ENCODE peak calls at places on chromosomes 2 and 18, in six cellular contexts. One of them, this sample, is unnamed.

GRCh38 chr2:128406629-128407252 is 88.1 kb upstream of the HS6ST1 start:
- DNase-seq in naive thymus-derived CD4-positive, alpha-beta T cell: no peak
- DNase-seq in activated naive CD4-positive, alpha-beta T cell treated with anti-CD3 and anti-CD28 coated beads, Interleukin-2, amount 50 U/mL, for 16 hours: no peak
- DNase-seq in T-cell: no peak
- DNase-seq in GM20000: no peak
- DNase-seq in cardiac fibroblast: no peak
- DNase-seq in this sample: no peak

GRCh38 chr2:150526827-150527226 is 39.4 kb upstream of the RND3 start:
- DNase-seq in naive thymus-derived CD4-positive, alpha-beta T cell: no peak
- DNase-seq in cardiac fibroblast: peak; percentile 98
- DNase-seq in T-cell: no peak
- DNase-seq in GM20000: no peak
- DNase-seq in activated naive CD4-positive, alpha-beta T cell treated with anti-CD3 and anti-CD28 coated beads, Interleukin-2, amount 50 U/mL, for 16 hours: no peak
- DNase-seq in this sample: no peak

GRCh38 chr2:224749136-224749535 is 33.0 kb upstream of the CCDC195 start:
- DNase-seq in activated naive CD4-positive, alpha-beta T cell treated with anti-CD3 and anti-CD28 coated beads, Interleukin-2, amount 50 U/mL, for 16 hours: no peak
- DNase-seq in GM20000: no peak
- DNase-seq in naive thymus-derived CD4-positive, alpha-beta T cell: no peak
- DNase-seq in T-cell: no peak
- DNase-seq in cardiac fibroblast: no peak
- DNase-seq in this sample: no peak

GRCh38 chr2:134304726-134305509 is 51.0 kb downstream of the MGAT5 start:
- DNase-seq in naive thymus-derived CD4-positive, alpha-beta T cell: no peak
- DNase-seq in cardiac fibroblast: no peak
- DNase-seq in T-cell: no peak
- DNase-seq in activated naive CD4-positive, alpha-beta T cell treated with anti-CD3 and anti-CD28 coated beads, Interleukin-2, amount 50 U/mL, for 16 hours: no peak
- DNase-seq in GM20000: no peak
- DNase-seq in this sample: peak; percentile 28

GRCh38 chr2:199405241-199405640 is 52.5 kb downstream of the SATB2 start:
- DNase-seq in T-cell: no peak
- DNase-seq in activated naive CD4-positive, alpha-beta T cell treated with anti-CD3 and anti-CD28 coated beads, Interleukin-2, amount 50 U/mL, for 16 hours: no peak
- DNase-seq in cardiac fibroblast: peak; percentile 47
- DNase-seq in GM20000: no peak
- DNase-seq in naive thymus-derived CD4-positive, alpha-beta T cell: no peak
- DNase-seq in this sample: no peak

GRCh38 chr18:7987284-7987976 is 420.3 kb downstream of the PTPRM start:
- DNase-seq in GM20000: no peak
- DNase-seq in T-cell: no peak
- DNase-seq in cardiac fibroblast: peak; percentile 88
- DNase-seq in naive thymus-derived CD4-positive, alpha-beta T cell: no peak
- DNase-seq in activated naive CD4-positive, alpha-beta T cell treated with anti-CD3 and anti-CD28 coated beads, Interleukin-2, amount 50 U/mL, for 16 hours: no peak
- DNase-seq in this sample: no peak

GRCh38 chr2:223235986-223236385 is 184.0 kb downstream of the KCNE4 start:
- DNase-seq in cardiac fibroblast: peak; percentile 27
- DNase-seq in GM20000: no peak
- DNase-seq in activated naive CD4-positive, alpha-beta T cell treated with anti-CD3 and anti-CD28 coated beads, Interleukin-2, amount 50 U/mL, for 16 hours: no peak
- DNase-seq in T-cell: no peak
- DNase-seq in naive thymus-derived CD4-positive, alpha-beta T cell: no peak
- DNase-seq in this sample: no peak

GRCh38 chr18:62386616-62387015 is 61.5 kb downstream of the TNFRSF11A start:
- DNase-seq in naive thymus-derived CD4-positive, alpha-beta T cell: no peak
- DNase-seq in activated naive CD4-positive, alpha-beta T cell treated with anti-CD3 and anti-CD28 coated beads, Interleukin-2, amount 50 U/mL, for 16 hours: no peak
- DNase-seq in cardiac fibroblast: no peak
- DNase-seq in T-cell: no peak
- DNase-seq in GM20000: no peak
- DNase-seq in this sample: no peak

GRCh38 chr2:44291281-44292248 is 16.3 kb downstream of the SLC3A1 start:
- DNase-seq in cardiac fibroblast: peak; percentile 77
- DNase-seq in activated naive CD4-positive, alpha-beta T cell treated with anti-CD3 and anti-CD28 coated beads, Interleukin-2, amount 50 U/mL, for 16 hours: no peak
- DNase-seq in GM20000: peak; percentile 11
- DNase-seq in naive thymus-derived CD4-positive, alpha-beta T cell: no peak
- DNase-seq in T-cell: no peak
- DNase-seq in this sample: no peak

GRCh38 chr2:64978514-64979268 is 10.5 kb upstream of the SLC1A4 start:
- DNase-seq in naive thymus-derived CD4-positive, alpha-beta T cell: peak; percentile 13
- DNase-seq in GM20000: no peak
- DNase-seq in T-cell: no peak
- DNase-seq in activated naive CD4-positive, alpha-beta T cell treated with anti-CD3 and anti-CD28 coated beads, Interleukin-2, amount 50 U/mL, for 16 hours: no peak
- DNase-seq in cardiac fibroblast: peak; percentile 33
- DNase-seq in this sample: no peak

GRCh38 chr2:177201919-177202346 is 10.7 kb upstream of the HNRNPA3 start:
- DNase-seq in GM20000: no peak
- DNase-seq in activated naive CD4-positive, alpha-beta T cell treated with anti-CD3 and anti-CD28 coated beads, Interleukin-2, amount 50 U/mL, for 16 hours: no peak
- DNase-seq in cardiac fibroblast: no peak
- DNase-seq in T-cell: no peak
- DNase-seq in naive thymus-derived CD4-positive, alpha-beta T cell: no peak
- DNase-seq in this sample: no peak

GRCh38 chr2:40721595-40721994 is 269.7 kb upstream of the SLC8A1 start:
- DNase-seq in T-cell: no peak
- DNase-seq in activated naive CD4-positive, alpha-beta T cell treated with anti-CD3 and anti-CD28 coated beads, Interleukin-2, amount 50 U/mL, for 16 hours: no peak
- DNase-seq in naive thymus-derived CD4-positive, alpha-beta T cell: no peak
- DNase-seq in GM20000: no peak
- DNase-seq in cardiac fibroblast: peak; percentile 47
- DNase-seq in this sample: no peak

GRCh38 chr2:105744909-105745853 is at the start of gene NCK2:
- DNase-seq in cardiac fibroblast: peak; percentile 34
- DNase-seq in GM20000: peak; percentile 61
- DNase-seq in naive thymus-derived CD4-positive, alpha-beta T cell: peak; percentile 47
- DNase-seq in activated naive CD4-positive, alpha-beta T cell treated with anti-CD3 and anti-CD28 coated beads, Interleukin-2, amount 50 U/mL, for 16 hours: peak; percentile 46
- DNase-seq in T-cell: no peak
- DNase-seq in this sample: no peak

GRCh38 chr2:167294031-167294774 is 405.9 kb downstream of the XIRP2 start:
- DNase-seq in T-cell: no peak
- DNase-seq in activated naive CD4-positive, alpha-beta T cell treated with anti-CD3 and anti-CD28 coated beads, Interleukin-2, amount 50 U/mL, for 16 hours: no peak
- DNase-seq in GM20000: no peak
- DNase-seq in naive thymus-derived CD4-positive, alpha-beta T cell: peak; percentile 3
- DNase-seq in cardiac fibroblast: peak; percentile 52
- DNase-seq in this sample: no peak

GRCh38 chr2:207015901-207016300 is 76.6 kb downstream of the CPO start:
- DNase-seq in activated naive CD4-positive, alpha-beta T cell treated with anti-CD3 and anti-CD28 coated beads, Interleukin-2, amount 50 U/mL, for 16 hours: no peak
- DNase-seq in naive thymus-derived CD4-positive, alpha-beta T cell: no peak
- DNase-seq in cardiac fibroblast: peak; percentile 13
- DNase-seq in T-cell: no peak
- DNase-seq in GM20000: no peak
- DNase-seq in this sample: no peak

GRCh38 chr2:203585541-203585940 is 50.4 kb upstream of the RAPH1 start:
- DNase-seq in GM20000: no peak
- DNase-seq in activated naive CD4-positive, alpha-beta T cell treated with anti-CD3 and anti-CD28 coated beads, Interleukin-2, amount 50 U/mL, for 16 hours: no peak
- DNase-seq in T-cell: no peak
- DNase-seq in cardiac fibroblast: no peak
- DNase-seq in naive thymus-derived CD4-positive, alpha-beta T cell: no peak
- DNase-seq in this sample: no peak

GRCh38 chr18:11081009-11081532 is 68.3 kb downstream of the PIEZO2 start:
- DNase-seq in cardiac fibroblast: no peak
- DNase-seq in GM20000: no peak
- DNase-seq in activated naive CD4-positive, alpha-beta T cell treated with anti-CD3 and anti-CD28 coated beads, Interleukin-2, amount 50 U/mL, for 16 hours: no peak
- DNase-seq in T-cell: no peak
- DNase-seq in naive thymus-derived CD4-positive, alpha-beta T cell: no peak
- DNase-seq in this sample: no peak

GRCh38 chr2:138572318-138572717 is 70.7 kb downstream of the SPOPL start:
- DNase-seq in GM20000: no peak
- DNase-seq in cardiac fibroblast: peak; percentile 17
- DNase-seq in activated naive CD4-positive, alpha-beta T cell treated with anti-CD3 and anti-CD28 coated beads, Interleukin-2, amount 50 U/mL, for 16 hours: no peak
- DNase-seq in naive thymus-derived CD4-positive, alpha-beta T cell: no peak
- DNase-seq in T-cell: no peak
- DNase-seq in this sample: no peak

GRCh38 chr2:179097131-179097530 is 47.2 kb upstream of the CCDC141 start:
- DNase-seq in naive thymus-derived CD4-positive, alpha-beta T cell: no peak
- DNase-seq in GM20000: no peak
- DNase-seq in T-cell: no peak
- DNase-seq in activated naive CD4-positive, alpha-beta T cell treated with anti-CD3 and anti-CD28 coated beads, Interleukin-2, amount 50 U/mL, for 16 hours: no peak
- DNase-seq in cardiac fibroblast: no peak
- DNase-seq in this sample: no peak

GRCh38 chr2:98693477-98693876 is 37.5 kb downstream of the MGAT4A start:
- DNase-seq in T-cell: no peak
- DNase-seq in GM20000: no peak
- DNase-seq in activated naive CD4-positive, alpha-beta T cell treated with anti-CD3 and anti-CD28 coated beads, Interleukin-2, amount 50 U/mL, for 16 hours: no peak
- DNase-seq in naive thymus-derived CD4-positive, alpha-beta T cell: peak; percentile 42
- DNase-seq in cardiac fibroblast: no peak
- DNase-seq in this sample: no peak

GRCh38 chr18:3579701-3580100 is 129.7 kb downstream of the TGIF1 start:
- DNase-seq in naive thymus-derived CD4-positive, alpha-beta T cell: no peak
- DNase-seq in activated naive CD4-positive, alpha-beta T cell treated with anti-CD3 and anti-CD28 coated beads, Interleukin-2, amount 50 U/mL, for 16 hours: no peak
- DNase-seq in GM20000: no peak
- DNase-seq in T-cell: no peak
- DNase-seq in cardiac fibroblast: peak; percentile 95
- DNase-seq in this sample: no peak

GRCh38 chr2:200438251-200438650 is 71.6 kb downstream of the KCTD18 start:
- DNase-seq in cardiac fibroblast: peak; percentile 46
- DNase-seq in GM20000: no peak
- DNase-seq in activated naive CD4-positive, alpha-beta T cell treated with anti-CD3 and anti-CD28 coated beads, Interleukin-2, amount 50 U/mL, for 16 hours: no peak
- DNase-seq in T-cell: no peak
- DNase-seq in naive thymus-derived CD4-positive, alpha-beta T cell: no peak
- DNase-seq in this sample: no peak

GRCh38 chr2:157890960-157891629 is 15.0 kb upstream of the ACVR1 start:
- DNase-seq in naive thymus-derived CD4-positive, alpha-beta T cell: no peak
- DNase-seq in activated naive CD4-positive, alpha-beta T cell treated with anti-CD3 and anti-CD28 coated beads, Interleukin-2, amount 50 U/mL, for 16 hours: no peak
- DNase-seq in cardiac fibroblast: no peak
- DNase-seq in GM20000: no peak
- DNase-seq in T-cell: no peak
- DNase-seq in this sample: no peak

GRCh38 chr18:39435986-39436385 is 1870.4 kb upstream of the CELF4 start:
- DNase-seq in T-cell: no peak
- DNase-seq in GM20000: no peak
- DNase-seq in cardiac fibroblast: no peak
- DNase-seq in activated naive CD4-positive, alpha-beta T cell treated with anti-CD3 and anti-CD28 coated beads, Interleukin-2, amount 50 U/mL, for 16 hours: no peak
- DNase-seq in naive thymus-derived CD4-positive, alpha-beta T cell: no peak
- DNase-seq in this sample: no peak

GRCh38 chr2:20507166-20507692 is 60.4 kb downstream of the RHOB start:
- DNase-seq in activated naive CD4-positive, alpha-beta T cell treated with anti-CD3 and anti-CD28 coated beads, Interleukin-2, amount 50 U/mL, for 16 hours: no peak
- DNase-seq in naive thymus-derived CD4-positive, alpha-beta T cell: no peak
- DNase-seq in GM20000: peak; percentile 59
- DNase-seq in T-cell: no peak
- DNase-seq in cardiac fibroblast: peak; percentile 41
- DNase-seq in this sample: no peak

GRCh38 chr2:178479758-178480226 is 465 bp upstream of the PLEKHA3 start:
- DNase-seq in cardiac fibroblast: no peak
- DNase-seq in activated naive CD4-positive, alpha-beta T cell treated with anti-CD3 and anti-CD28 coated beads, Interleukin-2, amount 50 U/mL, for 16 hours: no peak
- DNase-seq in GM20000: no peak
- DNase-seq in naive thymus-derived CD4-positive, alpha-beta T cell: no peak
- DNase-seq in T-cell: no peak
- DNase-seq in this sample: no peak

GRCh38 chr2:5664197-5664728 is 27.9 kb upstream of the SOX11 start:
- DNase-seq in T-cell: no peak
- DNase-seq in naive thymus-derived CD4-positive, alpha-beta T cell: no peak
- DNase-seq in cardiac fibroblast: no peak
- DNase-seq in activated naive CD4-positive, alpha-beta T cell treated with anti-CD3 and anti-CD28 coated beads, Interleukin-2, amount 50 U/mL, for 16 hours: no peak
- DNase-seq in GM20000: peak; percentile 0
- DNase-seq in this sample: no peak

GRCh38 chr2:69389271-69389670 is 2.2 kb upstream of the GFPT1 start:
- DNase-seq in activated naive CD4-positive, alpha-beta T cell treated with anti-CD3 and anti-CD28 coated beads, Interleukin-2, amount 50 U/mL, for 16 hours: no peak
- DNase-seq in T-cell: no peak
- DNase-seq in naive thymus-derived CD4-positive, alpha-beta T cell: no peak
- DNase-seq in GM20000: no peak
- DNase-seq in cardiac fibroblast: no peak
- DNase-seq in this sample: no peak

This sample was measured in central memory CD4-positive, alpha-beta T cell.